ENCODE peak calls at places on chromosomes 13 and 19, in seven cellular contexts. K is SK-N-SH, T is GM12878, J is HCT116, V is H1, N is HepG2, L is K562. M is an unnamed sample.

GRCh38 chr13:108575430-108575829 is 54.0 kb upstream of the MYO16 start:
- DNase-seq in J (no peak), V (no peak), N (no peak), T (peak; percentile 46), L (no peak), K (no peak), M (no peak)

GRCh38 chr13:47426126-47426849 is 529.4 kb upstream of the HTR2A start:
- DNase-seq in K (no peak), L (no peak), N (no peak), V (no peak), J (no peak), T (no peak), M (peak; percentile 12)

GRCh38 chr19:34124828-34125227 is 47.5 kb upstream of the LSM14A start:
- DNase-seq in J (no peak), V (no peak), N (peak; percentile 24), K (peak; percentile 24), T (no peak), L (no peak), M (no peak)

GRCh38 chr19:41351339-41352245 is 2.1 kb downstream of the TGFB1 start:
- DNase-seq in L (peak; percentile 89), V (no peak), K (peak; percentile 62), J (no peak), T (no peak), N (no peak), M (no peak)

GRCh38 chr13:24119593-24120508 is 40.7 kb upstream of the SPATA13 start:
- DNase-seq in L (no peak), N (no peak), V (no peak), K (no peak), T (no peak), J (no peak), M (no peak)

GRCh38 chr13:112968910-112969691 is at the start of gene MCF2L:
- DNase-seq in V (no peak), L (no peak), J (no peak), K (peak; percentile 93), T (no peak), N (peak; percentile 56), M (peak; percentile 77)

GRCh38 chr19:40798997-40799557 is at the start of gene EGLN2:
- DNase-seq in V (no peak), K (peak; percentile 98), T (no peak), L (peak; percentile 74), N (no peak), J (no peak), M (no peak)

GRCh38 chr13:64551755-64552154 is 2678.4 kb downstream of the PCDH9 start:
- DNase-seq in K (no peak), T (no peak), V (no peak), J (no peak), L (no peak), N (no peak), M (no peak)

GRCh38 chr19:55189424-55189823 is 9.3 kb upstream of the SYT5 start:
- DNase-seq in L (no peak), N (no peak), V (peak; percentile 29), K (no peak), J (peak; percentile 88), T (no peak), M (no peak)

GRCh38 chr13:106113796-106114195 is 421.7 kb downstream of the EFNB2 start:
- DNase-seq in J (no peak), N (no peak), K (no peak), V (no peak), L (no peak), T (no peak), M (no peak)

GRCh38 chr19:538641-539428 is 5.0 kb upstream of the GZMM start:
- DNase-seq in V (no peak), J (no peak), L (no peak), K (no peak), N (no peak), T (no peak), M (no peak)

GRCh38 chr13:28355822-28356371 is 139.0 kb downstream of the FLT1 start:
- DNase-seq in T (no peak), L (peak; percentile 34), K (no peak), V (no peak), J (no peak), N (no peak), M (no peak)

GRCh38 chr19:42369433-42370067 is 20.5 kb downstream of the CNFN start:
- DNase-seq in T (no peak), N (no peak), K (no peak), J (no peak), L (no peak), V (no peak), M (no peak)

GRCh38 chr13:58151452-58151851 is 519.9 kb downstream of the PCDH17 start:
- DNase-seq in T (no peak), J (no peak), K (no peak), V (no peak), L (no peak), N (no peak), M (no peak)

GRCh38 chr13:39938591-39938990 is 283.1 kb downstream of the COG6 start:
- DNase-seq in K (no peak), T (no peak), V (no peak), N (no peak), L (no peak), J (no peak), M (no peak)

GRCh38 chr19:30631035-30631375 is 258.8 kb downstream of the ZNF536 start:
- DNase-seq in J (no peak), T (no peak), N (no peak), V (no peak), L (no peak), K (no peak), M (no peak)

GRCh38 chr19:5934002-5934401 is 19.9 kb downstream of the CAPS start:
- DNase-seq in J (no peak), V (no peak), N (no peak), T (no peak), L (no peak), K (peak; percentile 57), M (no peak)

GRCh38 chr13:40377783-40378182 is 288.7 kb downstream of the FOXO1 start:
- DNase-seq in N (no peak), V (no peak), T (no peak), L (no peak), J (no peak), K (no peak), M (no peak)

GRCh38 chr19:40774916-40775631 is at the start of gene MIA:
- DNase-seq in T (no peak), K (no peak), L (no peak), V (no peak), N (no peak), J (no peak), M (no peak)

GRCh38 chr13:67075239-67075638 is 154.9 kb downstream of the PCDH9 start:
- DNase-seq in V (no peak), J (no peak), K (no peak), N (no peak), T (no peak), L (no peak), M (no peak)

GRCh38 chr13:34044041-34044440 is 226.1 kb downstream of the RFC3 start:
- DNase-seq in T (no peak), K (no peak), J (no peak), V (no peak), L (no peak), N (no peak), M (peak; percentile 9)

GRCh38 chr13:34040863-34041262 is 222.9 kb downstream of the RFC3 start:
- DNase-seq in T (no peak), K (no peak), J (no peak), N (no peak), V (no peak), L (no peak), M (no peak)

GRCh38 chr13:34048652-34049051 is 230.7 kb downstream of the RFC3 start:
- DNase-seq in T (no peak), N (no peak), K (no peak), J (no peak), V (no peak), L (no peak), M (peak; percentile 5)

GRCh38 chr13:34046457-34046856 is 228.5 kb downstream of the RFC3 start:
- DNase-seq in K (no peak), J (no peak), V (no peak), L (no peak), N (no peak), T (no peak), M (no peak)

GRCh38 chr13:34044660-34045080 is 226.7 kb downstream of the RFC3 start:
- DNase-seq in N (no peak), J (peak; percentile 69), L (no peak), K (no peak), T (no peak), V (no peak), M (no peak)
- TF ChIP-seq JUND in N (no peak), J (peak; percentile 66), L (no peak), K (peak; percentile 36), T (no peak), V (no peak), M (no peak)

GRCh38 chr13:37510441-37510840 is 88.1 kb downstream of the POSTN start:
- DNase-seq in J (no peak), N (no peak), T (no peak), K (no peak), V (no peak), L (no peak), M (no peak)
- TF ChIP-seq JUND in J (no peak), N (no peak), T (no peak), K (no peak), V (no peak), L (no peak), M (no peak)

DNA sequence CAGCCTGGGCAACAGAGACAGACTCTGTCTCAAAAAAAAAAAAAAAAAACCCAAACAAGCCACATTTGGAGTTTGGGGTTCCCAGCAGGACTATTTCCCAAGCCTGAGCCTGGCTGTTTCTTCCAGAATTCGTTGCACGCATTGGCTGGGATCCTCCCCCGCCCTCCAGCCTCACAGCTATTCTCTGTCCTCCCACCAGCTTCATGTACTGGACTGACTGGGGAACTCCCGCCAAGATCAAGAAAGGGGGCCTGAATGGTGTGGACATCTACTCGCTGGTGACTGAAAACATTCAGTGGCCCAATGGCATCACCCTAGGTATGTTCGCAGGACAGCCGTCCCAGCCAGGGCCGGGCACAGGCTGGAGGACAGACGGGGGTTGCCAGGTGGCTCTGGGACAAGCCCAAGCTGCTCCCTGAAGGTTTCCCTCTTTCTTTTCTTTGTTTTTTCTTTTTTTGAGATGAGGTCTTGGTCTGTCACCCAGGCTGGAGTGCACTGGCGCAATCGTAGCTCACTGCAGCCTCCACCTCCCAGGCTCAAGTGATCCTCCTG is 26.7 kb downstream of the LDLR start:
- DNase-seq in J (no peak), V (no peak), K (peak; percentile 5), T (no peak), N (no peak), L (no peak), M (no peak)
- TF ChIP-seq JUND in J (no peak), V (no peak), K (no peak), T (no peak), N (no peak), L (no peak), M (no peak)

DNA sequence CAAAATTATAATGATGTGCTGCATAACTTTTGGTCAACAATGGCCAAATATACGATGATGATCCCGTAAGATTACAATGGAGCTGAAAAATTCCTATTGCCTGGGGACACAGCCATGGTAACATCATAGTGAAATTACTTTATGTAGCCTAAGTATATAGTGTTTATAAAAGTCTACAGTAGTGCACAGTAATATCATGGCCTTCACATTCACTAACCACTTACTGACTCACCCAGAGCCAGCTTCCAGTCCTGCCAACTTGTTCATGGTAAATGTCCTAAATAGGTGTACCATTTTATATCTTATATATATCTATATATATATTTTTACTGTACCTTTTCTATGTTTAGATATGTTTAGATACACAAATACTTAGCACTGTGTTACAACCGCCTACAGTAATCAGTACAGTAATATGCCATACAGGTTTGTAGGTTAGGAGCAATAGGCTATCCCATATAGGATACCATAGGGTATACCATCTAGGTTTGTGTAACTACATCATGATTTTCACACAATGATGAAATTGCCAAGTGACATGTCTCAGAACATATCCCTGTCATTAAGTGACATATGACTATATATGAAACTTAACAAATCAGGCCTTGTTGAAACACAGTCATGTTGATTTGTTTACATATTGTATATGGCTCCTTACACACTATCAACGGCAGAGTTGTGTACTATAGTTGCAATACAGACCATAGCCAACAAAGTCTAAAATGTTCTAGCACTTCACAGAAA is 23.7 kb downstream of the DIS3 start:
- DNase-seq in K (no peak), L (no peak), J (no peak), N (no peak), T (no peak), V (no peak), M (no peak)
- TF ChIP-seq JUND in K (no peak), L (no peak), J (no peak), N (no peak), T (no peak), V (no peak), M (no peak)

M was measured in T47D.